ENCODE peak calls at places on chromosomes 4 and X, in seven cellular contexts. V, U, Y, F, O, E and K are unnamed samples.

GRCh38 chrX:125694171-125694570 is 374.5 kb downstream of the TEX13C start:
- DNase-seq in V (no peak), F (no peak), E (no peak), O (no peak), Y (no peak), U (no peak), K (no peak)

GRCh38 chrX:11151799-11152591 is 40.9 kb downstream of the HCCS start:
- DNase-seq in E (no peak), Y (no peak), U (no peak), O (no peak), V (no peak), F (no peak), K (no peak)

GRCh38 chrX:85243761-85244410 is at the start of the genes SATL1 and ZNF711:
- DNase-seq in O (peak), V (peak), Y (no peak), F (peak), U (peak), E (peak), K (peak)

GRCh38 chr4:135485371-135485770 is 1283.8 kb upstream of the PABPC4L start:
- DNase-seq in U (no peak), V (no peak), E (no peak), F (no peak), O (no peak), Y (no peak), K (no peak)

GRCh38 chr4:141016117-141016798 is 117.0 kb downstream of the RNF150 start:
- DNase-seq in U (no peak), Y (no peak), F (no peak), V (no peak), O (no peak), E (no peak), K (no peak)

GRCh38 chrX:104284407-104285000 is 29.8 kb upstream of the ESX1 start:
- DNase-seq in V (peak), E (no peak), U (no peak), O (no peak), F (no peak), Y (no peak), K (no peak)

GRCh38 chr4:168269879-168270278 is 48.7 kb downstream of the DDX60 start:
- DNase-seq in E (no peak), O (no peak), Y (no peak), V (no peak), F (no peak), U (no peak), K (no peak)

GRCh38 chr4:121375262-121375661 is 5.6 kb downstream of the QRFPR start:
- DNase-seq in V (no peak), U (no peak), F (no peak), Y (no peak), E (no peak), O (no peak), K (no peak)

GRCh38 chr4:82266345-82266744 is 107.4 kb downstream of the HNRNPD start:
- DNase-seq in E (no peak), Y (no peak), V (no peak), O (no peak), U (no peak), F (no peak), K (no peak)

GRCh38 chr4:56505269-56506109 is at the start of gene ARL9:
- DNase-seq in U (no peak), E (no peak), F (peak), O (peak), Y (no peak), V (no peak), K (no peak)

GRCh38 chr4:18464160-18464559 is 442.6 kb upstream of the LCORL start:
- DNase-seq in V (no peak), O (no peak), U (no peak), Y (no peak), F (no peak), E (no peak), K (no peak)

GRCh38 chr4:123386608-123387007 is 10.0 kb upstream of the SPRY1 start:
- DNase-seq in Y (no peak), F (no peak), V (no peak), E (no peak), O (no peak), U (no peak), K (no peak)

GRCh38 chr4:26741491-26741871 is 119.2 kb upstream of the STIM2 start:
- DNase-seq in O (no peak), U (no peak), Y (no peak), V (no peak), F (no peak), E (no peak), K (no peak)

GRCh38 chr4:54497947-54498346 is 159.8 kb upstream of the KIT start:
- DNase-seq in O (no peak), V (no peak), F (no peak), Y (no peak), U (no peak), E (no peak), K (no peak)

GRCh38 chrX:140480765-140481164 is 24.1 kb downstream of the SOX3 start:
- DNase-seq in U (no peak), Y (no peak), O (no peak), E (no peak), F (no peak), V (no peak), K (no peak)

GRCh38 chr4:156560701-156561100 is 410.9 kb downstream of the PDGFC start:
- DNase-seq in F (no peak), O (no peak), U (no peak), V (no peak), E (no peak), Y (no peak), K (no peak)

GRCh38 chr4:7356667-7357295 is 77.9 kb downstream of the PSAPL1 start:
- DNase-seq in Y (no peak), O (no peak), F (no peak), U (no peak), V (no peak), E (no peak), K (no peak)

GRCh38 chrX:74230094-74230493 is 73.9 kb upstream of the ZCCHC13 start:
- DNase-seq in F (no peak), Y (no peak), V (no peak), U (no peak), O (no peak), E (no peak), K (no peak)

GRCh38 chrX:1529328-1529727 is 7.7 kb downstream of the P2RY8 start:
- DNase-seq in E (no peak), U (no peak), O (no peak), F (no peak), Y (no peak), V (no peak), K (no peak)

GRCh38 chr4:103019319-103020124 is at the start of gene SLC9B1:
- DNase-seq in F (peak), U (peak), O (peak), Y (peak), E (peak), V (peak), K (peak)

GRCh38 chrX:103276581-103277002 is at the start of gene TCEAL5:
- DNase-seq in F (no peak), Y (no peak), E (no peak), U (no peak), V (no peak), O (no peak), K (no peak)

GRCh38 chrX:150366951-150367545 is 3.9 kb downstream of the MAMLD1 start:
- DNase-seq in E (no peak), U (no peak), O (no peak), Y (no peak), F (no peak), V (no peak), K (no peak)

GRCh38 chr4:77804471-77804870 is 14.7 kb downstream of the CNOT6L start:
- DNase-seq in V (no peak), U (no peak), E (no peak), O (no peak), F (no peak), Y (no peak), K (no peak)

GRCh38 chr4:93810340-93810992 is 18.1 kb upstream of the ATOH1 start:
- DNase-seq in F (no peak), V (no peak), U (no peak), O (no peak), E (no peak), Y (no peak), K (no peak)

GRCh38 chr4:108484187-108484586 is 136.2 kb upstream of the RPL34 start:
- DNase-seq in F (no peak), V (no peak), O (no peak), Y (no peak), E (no peak), U (no peak), K (no peak)

GRCh38 chr4:88705805-88706518 is 8.3 kb upstream of the NAP1L5 start:
- DNase-seq in U (no peak), Y (no peak), O (no peak), E (no peak), V (no peak), F (no peak), K (no peak)

GRCh38 chrX:40971736-40972135 is 113.5 kb upstream of the USP9X start:
- DNase-seq in O (no peak), V (no peak), Y (no peak), U (no peak), F (no peak), E (no peak), K (no peak)
- TF ChIP-seq SP1 in O (no peak), V (no peak), Y (no peak), U (no peak), F (no peak), E (no peak), K (no peak)

GRCh38 chrX:137118536-137118935 is 84.7 kb upstream of the GPR101 start:
- DNase-seq in O (no peak), Y (no peak), V (no peak), F (no peak), E (no peak), U (no peak), K (no peak)

GRCh38 chrX:137119049-137119448 is 85.3 kb upstream of the GPR101 start:
- DNase-seq in V (no peak), E (no peak), Y (no peak), O (no peak), F (no peak), U (no peak), K (no peak)

DNA sequence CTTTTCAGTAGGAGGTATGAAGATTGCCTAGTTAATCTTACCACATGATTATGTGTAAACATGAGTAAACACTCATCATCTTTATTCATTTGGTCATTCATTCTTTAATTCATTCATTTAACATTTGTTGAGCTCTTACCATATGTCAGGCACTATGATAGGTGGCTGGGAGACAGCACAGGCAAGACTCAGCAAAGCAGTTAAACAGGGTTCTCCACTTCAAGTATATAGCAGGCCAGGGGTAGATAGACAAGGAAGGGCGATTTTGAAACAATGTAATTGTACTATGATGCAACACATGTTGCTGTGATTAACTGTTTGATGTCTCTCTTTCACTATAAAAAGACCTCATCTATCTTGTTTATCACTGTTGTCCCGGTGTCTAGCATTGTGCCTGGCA is 84.3 kb upstream of the GPR101 start:
- DNase-seq in U (no peak), O (no peak), V (no peak), E (no peak), F (no peak), Y (no peak), K (no peak)
- TF ChIP-seq SP1 in U (no peak), O (no peak), V (no peak), E (no peak), F (no peak), Y (no peak), K (no peak)

GRCh38 chr4:47639531-47639930 is 154.5 kb downstream of the ATP10D start:
- DNase-seq in V (no peak), U (peak), O (no peak), F (no peak), E (no peak), Y (no peak), K (no peak)
- TF ChIP-seq SP1 in V (no peak), U (peak), O (no peak), F (no peak), E (no peak), Y (no peak), K (no peak)

DNA sequence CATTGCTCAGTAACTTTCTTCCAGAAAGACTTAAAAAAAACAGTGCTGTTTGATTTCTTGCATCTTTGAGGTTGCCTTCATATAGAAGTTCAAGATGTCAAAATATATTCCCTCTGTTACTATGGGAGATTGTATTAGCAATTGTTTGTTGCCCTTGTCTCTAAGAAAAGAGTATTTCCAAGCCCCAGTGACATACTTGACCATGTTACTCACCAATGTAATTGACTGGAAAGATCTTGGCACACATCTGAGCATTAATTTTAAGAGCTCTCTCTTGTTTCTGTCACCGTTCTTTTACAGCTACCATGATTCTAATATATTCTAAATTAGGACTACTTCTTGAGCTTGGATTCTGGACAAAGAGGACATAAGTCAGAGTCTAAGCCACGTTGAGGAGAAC is 902.7 kb upstream of the EPHA5 start:
- DNase-seq in E (no peak), U (no peak), V (no peak), Y (no peak), F (no peak), O (no peak), K (no peak)
- TF ChIP-seq SP1 in E (no peak), U (no peak), V (no peak), Y (no peak), F (no peak), O (no peak), K (no peak)

GRCh38 chr4:24105183-24106039 is 215.6 kb upstream of the PPARGC1A start:
- DNase-seq in U (no peak), E (no peak), Y (no peak), F (no peak), V (no peak), O (no peak), K (no peak)
- TF ChIP-seq SP1 in U (no peak), E (no peak), Y (no peak), F (no peak), V (no peak), O (no peak), K (no peak)

GRCh38 chr4:20356565-20356964 is 104.9 kb downstream of the SLIT2 start:
- DNase-seq in O (no peak), V (no peak), F (no peak), E (no peak), U (no peak), Y (no peak), K (no peak)
- TF ChIP-seq SP1 in O (no peak), V (no peak), F (no peak), E (no peak), U (no peak), Y (no peak), K (no peak)